ENCODE peak calls at places on chromosomes 3 and 15, in four cellular contexts. W is GM23338, P is adrenal gland, G is Panc1. U is an unnamed sample.

GRCh38 chr3:59436164-59436958 is 386.5 kb upstream of the CFAP20DC start:
- DNase-seq in W (no peak), P (no peak), G (no peak), U (no peak)

GRCh38 chr3:115062412-115062956 is 84.6 kb downstream of the ZBTB20 start:
- DNase-seq in W (no peak), P (no peak), G (no peak), U (no peak)

GRCh38 chr3:119149484-119149883 is 3.5 kb downstream of the TEX55 start:
- DNase-seq in W (no peak), P (no peak), G (no peak), U (peak)

GRCh38 chr15:88605507-88606436 is 15.4 kb upstream of the AEN start:
- DNase-seq in W (peak), P (peak), G (no peak), U (no peak)

GRCh38 chr15:66865622-66866611 is 163.9 kb downstream of the SMAD6 start:
- DNase-seq in W (peak), P (peak), G (no peak), U (no peak)

GRCh38 chr15:100056411-100057072 is 285.2 kb downstream of the ADAMTS17 start:
- DNase-seq in W (no peak), P (no peak), G (no peak), U (no peak)

GRCh38 chr3:64257096-64257755 is 32.0 kb upstream of the PRICKLE2 start:
- DNase-seq in W (no peak), P (no peak), G (no peak), U (no peak)

GRCh38 chr15:93420050-93420452 is 331.0 kb upstream of the RGMA start:
- DNase-seq in W (no peak), P (no peak), G (no peak), U (no peak)

GRCh38 chr3:125003369-125003853 is 52.4 kb downstream of the HEG1 start:
- DNase-seq in W (no peak), P (peak), G (no peak), U (no peak)

GRCh38 chr3:38645601-38646000 is 3.9 kb downstream of the SCN5A start:
- DNase-seq in W (no peak), P (no peak), G (no peak), U (no peak)

GRCh38 chr15:62124176-62124952 is 40.7 kb downstream of the C2CD4B start:
- DNase-seq in W (no peak), P (no peak), G (peak), U (no peak)

GRCh38 chr15:98914626-98915025 is 93.0 kb downstream of the PGPEP1L start:
- DNase-seq in W (no peak), P (no peak), G (no peak), U (peak)

GRCh38 chr3:150414989-150415388 is 6.9 kb downstream of the TSC22D2 start:
- DNase-seq in W (no peak), P (no peak), G (no peak), U (peak)

GRCh38 chr3:115146418-115147328 is at the start of gene ZBTB20:
- DNase-seq in W (peak), P (peak), G (no peak), U (no peak)

GRCh38 chr15:89559865-89560264 is 15.4 kb upstream of the TICRR start:
- DNase-seq in W (no peak), P (no peak), G (no peak), U (no peak)

GRCh38 chr3:195071916-195072820 is 198.8 kb downstream of the XXYLT1 start:
- DNase-seq in W (no peak), P (no peak), G (no peak), U (no peak)

U was measured in AG04449.